ENCODE peak calls at places on chromosomes 6 and 20, in ten cellular contexts. Z is activated CD4-positive, alpha-beta memory T cell treated with anti-CD3 and anti-CD28 coated beads, Interleukin-2, amount 10 ng/mL, durations not matched to agents 7 days and 5 days; S is stimulated activated CD8-positive, alpha-beta memory T cell treated with anti-CD3 and anti-CD28 coated beads, Interleukin-15, amount 100 ng/mL, for 4 hours; G is type B pancreatic cell; N is stimulated activated CD4-positive, alpha-beta T cell treated with anti-CD3 and anti-CD28 coated beads, TNF-alpha, amount 100 ng/mL, for 4 hours; Q is lower leg skin; U is RWPE1; J is ecto neural progenitor cell; V is adrenal gland; B is tibial artery. P is an unnamed sample.

GRCh38 chr6:146890644-146891434 is 292.1 kb downstream of the ADGB start:
- DNase-seq in Q (no peak), N (no peak), B (no peak), V (no peak), Z (no peak), U (no peak), J (no peak), S (no peak), G (no peak), P (no peak)

GRCh38 chr6:13431861-13432465 is 55.4 kb downstream of the GFOD1 start:
- DNase-seq in V (no peak), Q (no peak), Z (peak; percentile 47), B (peak; percentile 63), N (no peak), S (no peak), J (no peak), U (no peak), G (no peak), P (no peak)

GRCh38 chr6:84635081-84635745 is 129.2 kb downstream of the TBX18 start:
- DNase-seq in Z (no peak), J (no peak), U (no peak), N (no peak), Q (no peak), B (no peak), V (no peak), G (no peak), S (no peak), P (no peak)

GRCh38 chr20:4606046-4606445 is 115.7 kb upstream of the PRND start:
- DNase-seq in U (no peak), Q (no peak), J (no peak), B (no peak), V (no peak), S (no peak), Z (no peak), G (no peak), N (no peak), P (no peak)

GRCh38 chr6:154507209-154507898 is 3.1 kb downstream of the CNKSR3 start:
- DNase-seq in Q (no peak), G (no peak), N (no peak), B (no peak), V (no peak), J (no peak), Z (no peak), S (no peak), U (no peak), P (no peak)

GRCh38 chr6:169722362-169723199 is 1.7 kb downstream of the PHF10 start:
- DNase-seq in U (peak; percentile 71), N (no peak), V (peak; percentile 59), G (no peak), J (peak; percentile 60), B (peak; percentile 76), Q (no peak), Z (peak; percentile 44), S (no peak), P (no peak)

GRCh38 chr6:138503881-138504680 is 4.8 kb upstream of the NHSL1 start:
- DNase-seq in G (no peak), V (no peak), U (no peak), J (no peak), Z (no peak), N (no peak), Q (no peak), S (no peak), B (no peak), P (no peak)

GRCh38 chr20:52972190-52972937 is at the start of gene TSHZ2:
- DNase-seq in U (peak; percentile 61), Q (peak; percentile 51), V (peak; percentile 78), G (no peak), S (no peak), N (peak; percentile 29), B (peak; percentile 69), J (peak; percentile 65), Z (peak; percentile 52), P (peak; percentile 32)

GRCh38 chr6:122622404-122622938 is 12.3 kb downstream of the PKIB start:
- DNase-seq in G (peak; percentile 70), J (no peak), Z (no peak), U (no peak), N (no peak), S (no peak), Q (no peak), B (no peak), V (no peak), P (no peak)

GRCh38 chr6:113858067-113858604 is 991 bp downstream of the MARCKS start:
- DNase-seq in G (no peak), B (peak; percentile 73), J (peak; percentile 62), N (no peak), Z (no peak), V (peak; percentile 35), S (no peak), Q (peak; percentile 39), U (peak; percentile 41), P (peak; percentile 37)

GRCh38 chr6:72857791-72858190 is 235.9 kb downstream of the KCNQ5 start:
- DNase-seq in J (no peak), U (peak; percentile 13), S (no peak), V (no peak), B (no peak), Z (no peak), Q (no peak), G (no peak), N (no peak), P (no peak)

GRCh38 chr6:20605581-20605980 is 71.3 kb downstream of the CDKAL1 start:
- DNase-seq in B (no peak), N (no peak), J (no peak), Z (no peak), U (no peak), V (no peak), S (no peak), Q (no peak), G (no peak), P (no peak)

GRCh38 chr6:2716926-2717700 is 33.6 kb downstream of the MYLK4 start:
- DNase-seq in U (no peak), G (no peak), J (no peak), B (no peak), Q (no peak), V (no peak), N (no peak), Z (no peak), S (no peak), P (no peak)

P was measured in WERI-Rb-1.